ENCODE peak calls at places on chromosomes 5 and 9, in eight cellular contexts. T is Daoy; Q is AG08395; O is stimulated activated CD4-positive, alpha-beta T cell treated with anti-CD3 and anti-CD28 coated beads, Interleukin-1b, Interleukin-23, amount 100 ng/mL, for 24 hours; E is activated T-helper 1 cell treated with anti-CD3 and anti-CD28 coated beads, Interleukin-2, amount 50 U/mL, for 16 hours; J is posterior cingulate gyrus; A is activated CD4-positive, alpha-beta T cell treated with anti-CD3 and anti-CD28 coated beads, Interleukin-2, amount 10 ng/mL, durations not matched to agents 7 days and 5 days; U is naive thymus-derived CD8-positive, alpha-beta T cell. R is an unnamed sample.

GRCh38 chr5:93604119-93604963 is 21.3 kb downstream of the NR2F1 start:
- DNase-seq in T (peak), Q (no peak), O (no peak), E (no peak), J (no peak), A (no peak), U (no peak), R (no peak)

GRCh38 chr5:129670944-129671343 is 77.0 kb upstream of the MINAR2 start:
- DNase-seq in T (no peak), Q (no peak), O (no peak), E (no peak), J (no peak), A (no peak), U (no peak), R (no peak)

GRCh38 chr9:93575706-93576295 is 583 bp upstream of the PHF2 start:
- DNase-seq in T (peak), Q (peak), O (no peak), E (peak), J (no peak), A (peak), U (peak), R (no peak)

GRCh38 chr5:148972958-148973357 is 89.9 kb downstream of the SH3TC2 start:
- DNase-seq in T (peak), Q (peak), O (no peak), E (no peak), J (no peak), A (no peak), U (no peak), R (no peak)

GRCh38 chr5:172801184-172801671 is 30.2 kb upstream of the DUSP1 start:
- DNase-seq in T (peak), Q (peak), O (no peak), E (no peak), J (no peak), A (no peak), U (no peak), R (no peak)

GRCh38 chr9:104028827-104029226 is 65.3 kb upstream of the SMC2 start:
- DNase-seq in T (no peak), Q (no peak), O (no peak), E (no peak), J (no peak), A (no peak), U (no peak), R (no peak)

GRCh38 chr9:132147839-132148238 is 14.0 kb upstream of the NTNG2 start:
- DNase-seq in T (no peak), Q (no peak), O (no peak), E (no peak), J (no peak), A (no peak), U (no peak), R (no peak)

GRCh38 chr9:101514056-101514455 is 19.6 kb upstream of the RNF20 start:
- DNase-seq in T (no peak), Q (peak), O (no peak), E (no peak), J (no peak), A (no peak), U (no peak), R (no peak)

GRCh38 chr9:101087426-101087825 is 58.9 kb downstream of the PLPPR1 start:
- DNase-seq in T (no peak), Q (no peak), O (no peak), E (no peak), J (no peak), A (no peak), U (no peak), R (no peak)

GRCh38 chr9:18429065-18429464 is 44.9 kb upstream of the ADAMTSL1 start:
- DNase-seq in T (no peak), Q (no peak), O (no peak), E (no peak), J (no peak), A (no peak), U (no peak), R (no peak)

GRCh38 chr9:135084262-135084661 is 3.2 kb upstream of the OLFM1 start:
- DNase-seq in T (no peak), Q (no peak), O (no peak), E (no peak), J (no peak), A (no peak), U (no peak), R (no peak)

GRCh38 chr9:137514691-137515337 is 35.4 kb downstream of the PNPLA7 start:
- DNase-seq in T (no peak), Q (no peak), O (no peak), E (no peak), J (no peak), A (no peak), U (no peak), R (no peak)

GRCh38 chr9:123536455-123536868 is 180.5 kb downstream of the CRB2 start:
- DNase-seq in T (no peak), Q (no peak), O (no peak), E (no peak), J (no peak), A (no peak), U (no peak), R (no peak)

GRCh38 chr9:130212543-130213297 is 40.5 kb downstream of the NCS1 start:
- DNase-seq in T (no peak), Q (no peak), O (no peak), E (no peak), J (no peak), A (no peak), U (no peak), R (no peak)

GRCh38 chr9:85248514-85249312 is 493.0 kb downstream of the AGTPBP1 start:
- DNase-seq in T (peak), Q (peak), O (no peak), E (no peak), J (no peak), A (no peak), U (no peak), R (peak)

R was measured in SK-MEL-5.